ENCODE peak calls at places on chromosomes 11 and 22, in nine cellular contexts. One of them, this sample, is unnamed.

GRCh38 chr11:2660357-2660939 is 39.3 kb downstream of the KCNQ1OT1 start:
- DNase-seq in activated CD4-positive, alpha-beta T cell treated with anti-CD3 and anti-CD28 coated beads for 48 hours: no peak
- DNase-seq in NCI-H2081: no peak
- DNase-seq in A549: peak
- DNase-seq in epithelial cell of esophagus: no peak
- DNase-seq in BJ: no peak
- DNase-seq in ovary: no peak
- DNase-seq in iris pigment epithelial cell: no peak
- DNase-seq in retina: no peak
- DNase-seq in this sample: no peak

GRCh38 chr22:26852176-26852575 is 194.8 kb downstream of the MIAT start:
- DNase-seq in epithelial cell of esophagus: no peak
- DNase-seq in NCI-H2081: no peak
- DNase-seq in BJ: no peak
- DNase-seq in activated CD4-positive, alpha-beta T cell treated with anti-CD3 and anti-CD28 coated beads for 48 hours: no peak
- DNase-seq in retina: peak
- DNase-seq in A549: no peak
- DNase-seq in iris pigment epithelial cell: no peak
- DNase-seq in ovary: no peak
- DNase-seq in this sample: no peak

GRCh38 chr11:31798057-31799035 is 12.8 kb downstream of the PAX6 start:
- DNase-seq in epithelial cell of esophagus: no peak
- DNase-seq in NCI-H2081: no peak
- DNase-seq in iris pigment epithelial cell: no peak
- DNase-seq in ovary: no peak
- DNase-seq in BJ: no peak
- DNase-seq in A549: no peak
- DNase-seq in retina: no peak
- DNase-seq in activated CD4-positive, alpha-beta T cell treated with anti-CD3 and anti-CD28 coated beads for 48 hours: no peak
- DNase-seq in this sample: no peak

GRCh38 chr11:693887-694562 is 997 bp downstream of the DEAF1 start:
- DNase-seq in retina: no peak
- DNase-seq in ovary: peak
- DNase-seq in NCI-H2081: no peak
- DNase-seq in iris pigment epithelial cell: no peak
- DNase-seq in activated CD4-positive, alpha-beta T cell treated with anti-CD3 and anti-CD28 coated beads for 48 hours: no peak
- DNase-seq in BJ: no peak
- DNase-seq in A549: no peak
- DNase-seq in epithelial cell of esophagus: no peak
- DNase-seq in this sample: peak

GRCh38 chr11:19194620-19195308 is 7.0 kb downstream of the CSRP3 start:
- DNase-seq in retina: no peak
- DNase-seq in epithelial cell of esophagus: no peak
- DNase-seq in A549: no peak
- DNase-seq in BJ: no peak
- DNase-seq in NCI-H2081: no peak
- DNase-seq in ovary: no peak
- DNase-seq in iris pigment epithelial cell: no peak
- DNase-seq in activated CD4-positive, alpha-beta T cell treated with anti-CD3 and anti-CD28 coated beads for 48 hours: no peak
- DNase-seq in this sample: no peak

GRCh38 chr11:14446701-14447169 is 52.9 kb downstream of the COPB1 start:
- DNase-seq in BJ: peak
- DNase-seq in retina: no peak
- DNase-seq in ovary: no peak
- DNase-seq in epithelial cell of esophagus: peak
- DNase-seq in iris pigment epithelial cell: peak
- DNase-seq in A549: peak
- DNase-seq in NCI-H2081: no peak
- DNase-seq in activated CD4-positive, alpha-beta T cell treated with anti-CD3 and anti-CD28 coated beads for 48 hours: no peak
- DNase-seq in this sample: no peak

GRCh38 chr22:36417281-36417686 is 29.5 kb upstream of the MYH9 start:
- DNase-seq in iris pigment epithelial cell: no peak
- DNase-seq in A549: no peak
- DNase-seq in activated CD4-positive, alpha-beta T cell treated with anti-CD3 and anti-CD28 coated beads for 48 hours: no peak
- DNase-seq in epithelial cell of esophagus: peak
- DNase-seq in BJ: no peak
- DNase-seq in retina: no peak
- DNase-seq in NCI-H2081: no peak
- DNase-seq in ovary: no peak
- DNase-seq in this sample: peak

GRCh38 chr11:123020968-123021367 is 39.3 kb upstream of the BSX start:
- DNase-seq in retina: no peak
- DNase-seq in A549: peak
- DNase-seq in iris pigment epithelial cell: peak
- DNase-seq in BJ: no peak
- DNase-seq in activated CD4-positive, alpha-beta T cell treated with anti-CD3 and anti-CD28 coated beads for 48 hours: peak
- DNase-seq in NCI-H2081: peak
- DNase-seq in ovary: no peak
- DNase-seq in epithelial cell of esophagus: peak
- DNase-seq in this sample: peak

GRCh38 chr11:70509476-70509875 is 111.1 kb downstream of the CTTN start:
- DNase-seq in epithelial cell of esophagus: no peak
- DNase-seq in retina: peak
- DNase-seq in A549: no peak
- DNase-seq in NCI-H2081: no peak
- DNase-seq in iris pigment epithelial cell: no peak
- DNase-seq in activated CD4-positive, alpha-beta T cell treated with anti-CD3 and anti-CD28 coated beads for 48 hours: no peak
- DNase-seq in ovary: no peak
- DNase-seq in BJ: no peak
- DNase-seq in this sample: no peak

GRCh38 chr11:69540118-69541000 is 58.9 kb downstream of the LINC01488 start:
- DNase-seq in retina: no peak
- DNase-seq in ovary: no peak
- DNase-seq in BJ: no peak
- DNase-seq in NCI-H2081: no peak
- DNase-seq in activated CD4-positive, alpha-beta T cell treated with anti-CD3 and anti-CD28 coated beads for 48 hours: no peak
- DNase-seq in A549: no peak
- DNase-seq in iris pigment epithelial cell: no peak
- DNase-seq in epithelial cell of esophagus: no peak
- DNase-seq in this sample: no peak

GRCh38 chr22:19799322-19800190 is 39.0 kb downstream of the TBX1 start:
- DNase-seq in ovary: no peak
- DNase-seq in retina: no peak
- DNase-seq in activated CD4-positive, alpha-beta T cell treated with anti-CD3 and anti-CD28 coated beads for 48 hours: no peak
- DNase-seq in BJ: peak
- DNase-seq in NCI-H2081: no peak
- DNase-seq in epithelial cell of esophagus: no peak
- DNase-seq in A549: no peak
- DNase-seq in iris pigment epithelial cell: peak
- DNase-seq in this sample: no peak

GRCh38 chr11:10307022-10307410 is 2.1 kb downstream of the ADM start:
- DNase-seq in ovary: no peak
- DNase-seq in retina: no peak
- DNase-seq in A549: peak
- DNase-seq in iris pigment epithelial cell: peak
- DNase-seq in NCI-H2081: no peak
- DNase-seq in epithelial cell of esophagus: no peak
- DNase-seq in activated CD4-positive, alpha-beta T cell treated with anti-CD3 and anti-CD28 coated beads for 48 hours: no peak
- DNase-seq in BJ: no peak
- DNase-seq in this sample: no peak

GRCh38 chr22:23786261-23786710 is 480 bp upstream of the SMARCB1 start:
- DNase-seq in ovary: no peak
- DNase-seq in retina: no peak
- DNase-seq in iris pigment epithelial cell: no peak
- DNase-seq in A549: no peak
- DNase-seq in activated CD4-positive, alpha-beta T cell treated with anti-CD3 and anti-CD28 coated beads for 48 hours: no peak
- DNase-seq in BJ: no peak
- DNase-seq in NCI-H2081: no peak
- DNase-seq in epithelial cell of esophagus: no peak
- DNase-seq in this sample: peak

GRCh38 chr22:40603088-40603605 is 33.4 kb downstream of the MRTFA start:
- DNase-seq in epithelial cell of esophagus: peak
- DNase-seq in A549: peak
- DNase-seq in activated CD4-positive, alpha-beta T cell treated with anti-CD3 and anti-CD28 coated beads for 48 hours: no peak
- DNase-seq in iris pigment epithelial cell: peak
- DNase-seq in NCI-H2081: no peak
- DNase-seq in ovary: no peak
- DNase-seq in BJ: no peak
- DNase-seq in retina: no peak
- DNase-seq in this sample: no peak

GRCh38 chr22:20175597-20175900 is 24.7 kb upstream of the CCDC188 start:
- DNase-seq in NCI-H2081: no peak
- DNase-seq in BJ: no peak
- DNase-seq in activated CD4-positive, alpha-beta T cell treated with anti-CD3 and anti-CD28 coated beads for 48 hours: no peak
- DNase-seq in epithelial cell of esophagus: no peak
- DNase-seq in retina: no peak
- DNase-seq in iris pigment epithelial cell: no peak
- DNase-seq in ovary: no peak
- DNase-seq in A549: peak
- DNase-seq in this sample: no peak

GRCh38 chr11:33893711-33894401 is 2.0 kb upstream of the LMO2 start:
- DNase-seq in retina: no peak
- DNase-seq in NCI-H2081: no peak
- DNase-seq in epithelial cell of esophagus: no peak
- DNase-seq in A549: no peak
- DNase-seq in iris pigment epithelial cell: peak
- DNase-seq in activated CD4-positive, alpha-beta T cell treated with anti-CD3 and anti-CD28 coated beads for 48 hours: peak
- DNase-seq in ovary: no peak
- DNase-seq in BJ: no peak
- DNase-seq in this sample: peak

GRCh38 chr11:120337133-120337895 is 1.1 kb downstream of the ARHGEF12 start:
- DNase-seq in NCI-H2081: no peak
- DNase-seq in iris pigment epithelial cell: peak
- DNase-seq in BJ: no peak
- DNase-seq in epithelial cell of esophagus: no peak
- DNase-seq in activated CD4-positive, alpha-beta T cell treated with anti-CD3 and anti-CD28 coated beads for 48 hours: peak
- DNase-seq in A549: no peak
- DNase-seq in retina: no peak
- DNase-seq in ovary: peak
- DNase-seq in this sample: peak

GRCh38 chr22:28014141-28015055 is 95.3 kb upstream of the PITPNB start:
- DNase-seq in retina: peak
- DNase-seq in BJ: no peak
- DNase-seq in NCI-H2081: peak
- DNase-seq in iris pigment epithelial cell: no peak
- DNase-seq in activated CD4-positive, alpha-beta T cell treated with anti-CD3 and anti-CD28 coated beads for 48 hours: no peak
- DNase-seq in ovary: no peak
- DNase-seq in A549: no peak
- DNase-seq in epithelial cell of esophagus: no peak
- DNase-seq in this sample: no peak

GRCh38 chr11:61854206-61854875 is 26.2 kb downstream of the FADS2 start:
- DNase-seq in A549: no peak
- DNase-seq in iris pigment epithelial cell: no peak
- DNase-seq in ovary: no peak
- DNase-seq in NCI-H2081: no peak
- DNase-seq in retina: no peak
- DNase-seq in epithelial cell of esophagus: no peak
- DNase-seq in BJ: no peak
- DNase-seq in activated CD4-positive, alpha-beta T cell treated with anti-CD3 and anti-CD28 coated beads for 48 hours: no peak
- DNase-seq in this sample: no peak

GRCh38 chr11:71563401-71563800 is 2.0 kb upstream of the KRTAP5-10 start:
- DNase-seq in BJ: no peak
- DNase-seq in iris pigment epithelial cell: peak
- DNase-seq in A549: peak
- DNase-seq in ovary: no peak
- DNase-seq in retina: no peak
- DNase-seq in epithelial cell of esophagus: peak
- DNase-seq in NCI-H2081: no peak
- DNase-seq in activated CD4-positive, alpha-beta T cell treated with anti-CD3 and anti-CD28 coated beads for 48 hours: peak
- DNase-seq in this sample: peak

GRCh38 chr11:12031856-12032526 is 23.6 kb upstream of the DKK3 start:
- DNase-seq in BJ: no peak
- DNase-seq in iris pigment epithelial cell: no peak
- DNase-seq in A549: no peak
- DNase-seq in activated CD4-positive, alpha-beta T cell treated with anti-CD3 and anti-CD28 coated beads for 48 hours: no peak
- DNase-seq in retina: no peak
- DNase-seq in ovary: no peak
- DNase-seq in NCI-H2081: no peak
- DNase-seq in epithelial cell of esophagus: no peak
- DNase-seq in this sample: no peak

GRCh38 chr11:100576044-100577021 is 110.8 kb upstream of the ARHGAP42 start:
- DNase-seq in epithelial cell of esophagus: peak
- DNase-seq in BJ: no peak
- DNase-seq in A549: peak
- DNase-seq in ovary: no peak
- DNase-seq in retina: peak
- DNase-seq in iris pigment epithelial cell: peak
- DNase-seq in NCI-H2081: peak
- DNase-seq in activated CD4-positive, alpha-beta T cell treated with anti-CD3 and anti-CD28 coated beads for 48 hours: peak
- DNase-seq in this sample: peak

GRCh38 chr11:92411431-92411830 is 186.8 kb downstream of the FAT3 start:
- DNase-seq in A549: no peak
- DNase-seq in NCI-H2081: no peak
- DNase-seq in retina: no peak
- DNase-seq in activated CD4-positive, alpha-beta T cell treated with anti-CD3 and anti-CD28 coated beads for 48 hours: no peak
- DNase-seq in iris pigment epithelial cell: no peak
- DNase-seq in epithelial cell of esophagus: no peak
- DNase-seq in BJ: no peak
- DNase-seq in ovary: no peak
- DNase-seq in this sample: no peak

GRCh38 chr11:106998126-106998525 is 20.1 kb downstream of the GUCY1A2 start:
- DNase-seq in retina: no peak
- DNase-seq in activated CD4-positive, alpha-beta T cell treated with anti-CD3 and anti-CD28 coated beads for 48 hours: no peak
- DNase-seq in epithelial cell of esophagus: no peak
- DNase-seq in iris pigment epithelial cell: peak
- DNase-seq in NCI-H2081: no peak
- DNase-seq in BJ: peak
- DNase-seq in A549: no peak
- DNase-seq in ovary: no peak
- DNase-seq in this sample: no peak

GRCh38 chr22:21593406-21594232 is 26.1 kb downstream of the UBE2L3 start:
- DNase-seq in activated CD4-positive, alpha-beta T cell treated with anti-CD3 and anti-CD28 coated beads for 48 hours: no peak
- DNase-seq in retina: no peak
- DNase-seq in NCI-H2081: no peak
- DNase-seq in ovary: no peak
- DNase-seq in epithelial cell of esophagus: no peak
- DNase-seq in BJ: no peak
- DNase-seq in iris pigment epithelial cell: no peak
- DNase-seq in A549: peak
- DNase-seq in this sample: no peak

GRCh38 chr11:67429038-67429668 is 859 bp downstream of the RPS6KB2 start:
- DNase-seq in A549: no peak
- DNase-seq in retina: no peak
- DNase-seq in NCI-H2081: no peak
- DNase-seq in ovary: no peak
- DNase-seq in epithelial cell of esophagus: peak
- DNase-seq in BJ: no peak
- DNase-seq in iris pigment epithelial cell: no peak
- DNase-seq in activated CD4-positive, alpha-beta T cell treated with anti-CD3 and anti-CD28 coated beads for 48 hours: no peak
- DNase-seq in this sample: no peak

GRCh38 chr11:1751999-1752906 is 1.9 kb upstream of the IFITM10 start:
- DNase-seq in BJ: no peak
- DNase-seq in retina: no peak
- DNase-seq in activated CD4-positive, alpha-beta T cell treated with anti-CD3 and anti-CD28 coated beads for 48 hours: no peak
- DNase-seq in A549: no peak
- DNase-seq in epithelial cell of esophagus: no peak
- DNase-seq in iris pigment epithelial cell: no peak
- DNase-seq in ovary: no peak
- DNase-seq in NCI-H2081: no peak
- DNase-seq in this sample: no peak

GRCh38 chr11:103344886-103345285 is 235.7 kb downstream of the DYNC2H1 start:
- DNase-seq in retina: no peak
- DNase-seq in A549: no peak
- DNase-seq in ovary: no peak
- DNase-seq in activated CD4-positive, alpha-beta T cell treated with anti-CD3 and anti-CD28 coated beads for 48 hours: no peak
- DNase-seq in iris pigment epithelial cell: no peak
- DNase-seq in BJ: no peak
- DNase-seq in epithelial cell of esophagus: no peak
- DNase-seq in NCI-H2081: no peak
- DNase-seq in this sample: no peak

This sample was measured in MM.1S.